ENCODE peak calls at places on chromosome 22, in ten cellular contexts. One of them, this sample, is unnamed.

GRCh38 chr22:44453441-44454112 is 44.5 kb downstream of the RTL6 start:
- DNase-seq in lung: no peak
- DNase-seq in colonic mucosa: peak
- DNase-seq in NB4: no peak
- DNase-seq in fibroblast of the aortic adventitia: no peak
- DNase-seq in hepatocyte: no peak
- DNase-seq in HFF-Myc: peak
- DNase-seq in mammary epithelial cell: no peak
- DNase-seq in HepG2: no peak
- DNase-seq in prostate gland: no peak
- DNase-seq in this sample: no peak

GRCh38 chr22:25485626-25486545 is 78.6 kb upstream of the GRK3 start:
- DNase-seq in lung: no peak
- DNase-seq in colonic mucosa: no peak
- DNase-seq in NB4: peak
- DNase-seq in fibroblast of the aortic adventitia: no peak
- DNase-seq in hepatocyte: no peak
- DNase-seq in HFF-Myc: no peak
- DNase-seq in mammary epithelial cell: no peak
- DNase-seq in HepG2: no peak
- DNase-seq in prostate gland: no peak
- DNase-seq in this sample: no peak

GRCh38 chr22:45863981-45864751 is 112.8 kb downstream of the WNT7B start:
- DNase-seq in lung: peak
- DNase-seq in colonic mucosa: peak
- DNase-seq in NB4: peak
- DNase-seq in fibroblast of the aortic adventitia: peak
- DNase-seq in hepatocyte: peak
- DNase-seq in HFF-Myc: peak
- DNase-seq in mammary epithelial cell: peak
- DNase-seq in HepG2: peak
- DNase-seq in prostate gland: peak
- DNase-seq in this sample: peak

GRCh38 chr22:43847376-43848289 is 14.7 kb downstream of the SULT4A1 start:
- DNase-seq in lung: no peak
- DNase-seq in colonic mucosa: no peak
- DNase-seq in NB4: no peak
- DNase-seq in fibroblast of the aortic adventitia: no peak
- DNase-seq in hepatocyte: no peak
- DNase-seq in HFF-Myc: no peak
- DNase-seq in mammary epithelial cell: no peak
- DNase-seq in HepG2: no peak
- DNase-seq in prostate gland: no peak
- DNase-seq in this sample: no peak

GRCh38 chr22:48885271-48885918 is 942.3 kb downstream of the BRD1 start:
- DNase-seq in lung: no peak
- DNase-seq in colonic mucosa: no peak
- DNase-seq in NB4: no peak
- DNase-seq in fibroblast of the aortic adventitia: no peak
- DNase-seq in hepatocyte: no peak
- DNase-seq in HFF-Myc: no peak
- DNase-seq in mammary epithelial cell: no peak
- DNase-seq in HepG2: no peak
- DNase-seq in prostate gland: no peak
- DNase-seq in this sample: no peak

GRCh38 chr22:24141586-24141985 is 39.7 kb upstream of the SUSD2 start:
- DNase-seq in lung: no peak
- DNase-seq in colonic mucosa: no peak
- DNase-seq in NB4: no peak
- DNase-seq in fibroblast of the aortic adventitia: no peak
- DNase-seq in hepatocyte: no peak
- DNase-seq in HFF-Myc: no peak
- DNase-seq in mammary epithelial cell: peak
- DNase-seq in HepG2: no peak
- DNase-seq in prostate gland: no peak
- DNase-seq in this sample: no peak

GRCh38 chr22:46638601-46639431 is 18.6 kb downstream of the GRAMD4 start:
- DNase-seq in lung: no peak
- DNase-seq in colonic mucosa: no peak
- DNase-seq in NB4: no peak
- DNase-seq in fibroblast of the aortic adventitia: peak
- DNase-seq in hepatocyte: peak
- DNase-seq in HFF-Myc: no peak
- DNase-seq in mammary epithelial cell: no peak
- DNase-seq in HepG2: peak
- DNase-seq in prostate gland: no peak
- DNase-seq in this sample: peak

GRCh38 chr22:29727248-29727551 is 7.4 kb downstream of the CABP7 start:
- DNase-seq in lung: no peak
- DNase-seq in colonic mucosa: peak
- DNase-seq in NB4: peak
- DNase-seq in fibroblast of the aortic adventitia: peak
- DNase-seq in hepatocyte: peak
- DNase-seq in HFF-Myc: no peak
- DNase-seq in mammary epithelial cell: no peak
- DNase-seq in HepG2: peak
- DNase-seq in prostate gland: no peak
- DNase-seq in this sample: peak

GRCh38 chr22:39721456-39722325 is 151.1 kb downstream of the CACNA1I start:
- DNase-seq in lung: no peak
- DNase-seq in colonic mucosa: no peak
- DNase-seq in NB4: no peak
- DNase-seq in fibroblast of the aortic adventitia: no peak
- DNase-seq in hepatocyte: no peak
- DNase-seq in HFF-Myc: no peak
- DNase-seq in mammary epithelial cell: no peak
- DNase-seq in HepG2: no peak
- DNase-seq in prostate gland: no peak
- DNase-seq in this sample: peak

GRCh38 chr22:42943981-42944380 is 71.0 kb downstream of the PACSIN2 start:
- DNase-seq in lung: no peak
- DNase-seq in colonic mucosa: no peak
- DNase-seq in NB4: no peak
- DNase-seq in fibroblast of the aortic adventitia: no peak
- DNase-seq in hepatocyte: no peak
- DNase-seq in HFF-Myc: no peak
- DNase-seq in mammary epithelial cell: no peak
- DNase-seq in HepG2: no peak
- DNase-seq in prostate gland: no peak
- DNase-seq in this sample: no peak

GRCh38 chr22:45608763-45609180 is 62.9 kb upstream of the ATXN10 start:
- DNase-seq in lung: no peak
- DNase-seq in colonic mucosa: no peak
- DNase-seq in NB4: peak
- DNase-seq in fibroblast of the aortic adventitia: peak
- DNase-seq in hepatocyte: no peak
- DNase-seq in HFF-Myc: no peak
- DNase-seq in mammary epithelial cell: peak
- DNase-seq in HepG2: no peak
- DNase-seq in prostate gland: no peak
- DNase-seq in this sample: no peak

GRCh38 chr22:33584152-33584551 is 336.1 kb downstream of the LARGE1 start:
- DNase-seq in lung: no peak
- DNase-seq in colonic mucosa: no peak
- DNase-seq in NB4: no peak
- DNase-seq in fibroblast of the aortic adventitia: no peak
- DNase-seq in hepatocyte: no peak
- DNase-seq in HFF-Myc: no peak
- DNase-seq in mammary epithelial cell: no peak
- DNase-seq in HepG2: no peak
- DNase-seq in prostate gland: no peak
- DNase-seq in this sample: no peak

GRCh38 chr22:43922123-43922522 is 1.5 kb upstream of the PNPLA3 start:
- DNase-seq in lung: no peak
- DNase-seq in colonic mucosa: no peak
- DNase-seq in NB4: no peak
- DNase-seq in fibroblast of the aortic adventitia: no peak
- DNase-seq in hepatocyte: no peak
- DNase-seq in HFF-Myc: no peak
- DNase-seq in mammary epithelial cell: no peak
- DNase-seq in HepG2: peak
- DNase-seq in prostate gland: no peak
- DNase-seq in this sample: no peak

DNA sequence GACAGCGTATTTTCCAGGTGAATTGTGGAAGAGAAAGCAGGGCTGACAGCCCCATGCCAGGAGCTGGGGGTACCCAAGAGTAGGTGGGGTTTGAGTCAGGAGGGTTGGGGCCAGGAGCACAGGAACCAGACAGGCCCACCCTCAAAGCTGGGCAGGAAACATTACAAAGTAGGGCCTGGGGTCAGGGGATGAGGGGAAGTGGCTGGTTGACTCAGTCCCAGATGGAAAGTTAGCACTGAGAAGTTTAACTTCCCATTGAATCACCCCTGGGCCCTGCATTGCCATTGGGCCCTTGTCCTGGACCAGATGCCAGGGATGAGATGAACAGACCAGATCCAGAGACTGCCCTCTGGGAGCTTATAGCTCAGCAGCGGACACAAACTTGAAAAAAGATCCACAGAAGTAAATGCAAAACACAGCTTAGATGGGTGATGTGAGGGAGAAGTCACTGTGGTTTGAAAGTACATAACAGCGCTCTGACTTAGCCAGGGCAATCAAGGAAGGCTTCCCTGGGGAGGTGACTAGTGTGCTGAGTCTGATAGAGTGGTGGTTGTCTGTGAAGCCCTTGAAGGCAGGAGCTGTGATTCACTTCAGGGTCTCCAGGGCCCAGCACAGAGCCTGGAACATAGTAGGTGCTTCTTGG is 2.2 kb downstream of the MAFF start:
- DNase-seq in lung: no peak
- DNase-seq in colonic mucosa: no peak
- DNase-seq in NB4: peak
- DNase-seq in fibroblast of the aortic adventitia: peak
- DNase-seq in hepatocyte: no peak
- DNase-seq in HFF-Myc: no peak
- DNase-seq in mammary epithelial cell: peak
- DNase-seq in HepG2: no peak
- DNase-seq in prostate gland: no peak
- DNase-seq in this sample: no peak
- H3K4me3 ChIP-seq in lung: peak
- H3K4me3 ChIP-seq in colonic mucosa: peak
- H3K4me3 ChIP-seq in NB4: no peak
- H3K4me3 ChIP-seq in fibroblast of the aortic adventitia: peak
- H3K4me3 ChIP-seq in hepatocyte: peak
- H3K4me3 ChIP-seq in HFF-Myc: peak
- H3K4me3 ChIP-seq in mammary epithelial cell: peak
- H3K4me3 ChIP-seq in HepG2: peak
- H3K4me3 ChIP-seq in prostate gland: no peak
- H3K4me3 ChIP-seq in this sample: peak

GRCh38 chr22:17772249-17772962 is 1.9 kb downstream of the BID start:
- DNase-seq in lung: no peak
- DNase-seq in colonic mucosa: no peak
- DNase-seq in NB4: no peak
- DNase-seq in fibroblast of the aortic adventitia: no peak
- DNase-seq in hepatocyte: no peak
- DNase-seq in HFF-Myc: no peak
- DNase-seq in mammary epithelial cell: no peak
- DNase-seq in HepG2: no peak
- DNase-seq in prostate gland: no peak
- DNase-seq in this sample: no peak
- H3K4me3 ChIP-seq in lung: no peak
- H3K4me3 ChIP-seq in colonic mucosa: peak
- H3K4me3 ChIP-seq in NB4: peak
- H3K4me3 ChIP-seq in fibroblast of the aortic adventitia: no peak
- H3K4me3 ChIP-seq in hepatocyte: no peak
- H3K4me3 ChIP-seq in HFF-Myc: peak
- H3K4me3 ChIP-seq in mammary epithelial cell: no peak
- H3K4me3 ChIP-seq in HepG2: peak
- H3K4me3 ChIP-seq in prostate gland: no peak
- H3K4me3 ChIP-seq in this sample: peak

DNA sequence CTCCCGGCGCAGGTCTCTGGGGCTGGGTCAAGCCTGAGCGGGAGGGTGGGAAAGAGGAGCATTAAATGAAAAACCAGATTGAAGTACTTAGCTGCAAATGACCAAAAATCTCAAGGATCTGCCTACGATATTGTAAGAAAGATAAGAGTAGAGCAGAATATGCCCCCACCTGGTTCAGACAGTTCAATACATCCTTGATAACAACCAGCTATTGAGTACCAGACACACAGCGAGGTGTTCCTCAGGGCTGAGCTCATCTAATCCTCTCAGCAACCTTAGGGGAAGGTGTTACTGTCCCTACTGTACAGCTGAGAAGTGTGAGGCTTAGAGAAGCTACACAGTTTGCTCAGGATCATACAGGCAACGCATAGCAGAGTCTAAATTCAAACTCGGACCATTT is 27.4 kb upstream of the HMGXB4 start:
- DNase-seq in lung: no peak
- DNase-seq in colonic mucosa: no peak
- DNase-seq in NB4: no peak
- DNase-seq in fibroblast of the aortic adventitia: no peak
- DNase-seq in hepatocyte: no peak
- DNase-seq in HFF-Myc: no peak
- DNase-seq in mammary epithelial cell: no peak
- DNase-seq in HepG2: no peak
- DNase-seq in prostate gland: no peak
- DNase-seq in this sample: no peak
- H3K4me3 ChIP-seq in lung: no peak
- H3K4me3 ChIP-seq in colonic mucosa: no peak
- H3K4me3 ChIP-seq in NB4: no peak
- H3K4me3 ChIP-seq in fibroblast of the aortic adventitia: no peak
- H3K4me3 ChIP-seq in hepatocyte: no peak
- H3K4me3 ChIP-seq in HFF-Myc: no peak
- H3K4me3 ChIP-seq in mammary epithelial cell: no peak
- H3K4me3 ChIP-seq in HepG2: peak
- H3K4me3 ChIP-seq in prostate gland: no peak
- H3K4me3 ChIP-seq in this sample: no peak

GRCh38 chr22:20728523-20729190 is 45.3 kb upstream of the SERPIND1 start:
- DNase-seq in lung: no peak
- DNase-seq in colonic mucosa: no peak
- DNase-seq in NB4: no peak
- DNase-seq in fibroblast of the aortic adventitia: no peak
- DNase-seq in hepatocyte: no peak
- DNase-seq in HFF-Myc: no peak
- DNase-seq in mammary epithelial cell: no peak
- DNase-seq in HepG2: no peak
- DNase-seq in prostate gland: no peak
- DNase-seq in this sample: no peak

GRCh38 chr22:20727118-20728015 is 46.5 kb upstream of the SERPIND1 start:
- DNase-seq in lung: no peak
- DNase-seq in colonic mucosa: no peak
- DNase-seq in NB4: no peak
- DNase-seq in fibroblast of the aortic adventitia: no peak
- DNase-seq in hepatocyte: no peak
- DNase-seq in HFF-Myc: no peak
- DNase-seq in mammary epithelial cell: no peak
- DNase-seq in HepG2: no peak
- DNase-seq in prostate gland: no peak
- DNase-seq in this sample: no peak

GRCh38 chr22:20725987-20726558 is 47.8 kb upstream of the SERPIND1 start:
- DNase-seq in lung: no peak
- DNase-seq in colonic mucosa: no peak
- DNase-seq in NB4: no peak
- DNase-seq in fibroblast of the aortic adventitia: no peak
- DNase-seq in hepatocyte: no peak
- DNase-seq in HFF-Myc: no peak
- DNase-seq in mammary epithelial cell: no peak
- DNase-seq in HepG2: no peak
- DNase-seq in prostate gland: no peak
- DNase-seq in this sample: no peak

GRCh38 chr22:20721409-20722218 is 52.3 kb upstream of the SERPIND1 start:
- DNase-seq in lung: no peak
- DNase-seq in colonic mucosa: no peak
- DNase-seq in NB4: no peak
- DNase-seq in fibroblast of the aortic adventitia: no peak
- DNase-seq in hepatocyte: no peak
- DNase-seq in HFF-Myc: no peak
- DNase-seq in mammary epithelial cell: no peak
- DNase-seq in HepG2: no peak
- DNase-seq in prostate gland: no peak
- DNase-seq in this sample: no peak

GRCh38 chr22:20724676-20725454 is 49.0 kb upstream of the SERPIND1 start:
- DNase-seq in lung: no peak
- DNase-seq in colonic mucosa: no peak
- DNase-seq in NB4: no peak
- DNase-seq in fibroblast of the aortic adventitia: no peak
- DNase-seq in hepatocyte: no peak
- DNase-seq in HFF-Myc: no peak
- DNase-seq in mammary epithelial cell: no peak
- DNase-seq in HepG2: no peak
- DNase-seq in prostate gland: no peak
- DNase-seq in this sample: no peak
- H3K4me3 ChIP-seq in lung: no peak
- H3K4me3 ChIP-seq in colonic mucosa: no peak
- H3K4me3 ChIP-seq in NB4: no peak
- H3K4me3 ChIP-seq in fibroblast of the aortic adventitia: no peak
- H3K4me3 ChIP-seq in hepatocyte: no peak
- H3K4me3 ChIP-seq in HFF-Myc: no peak
- H3K4me3 ChIP-seq in mammary epithelial cell: no peak
- H3K4me3 ChIP-seq in HepG2: no peak
- H3K4me3 ChIP-seq in prostate gland: no peak
- H3K4me3 ChIP-seq in this sample: no peak